ENCODE peak calls at places on chromosomes 6 and 20, in eight cellular contexts. One of them, this sample, is unnamed.

GRCh38 chr6:94389218-94389617 is 969.9 kb upstream of the EPHA7 start:
- DNase-seq in fibroblast of mammary gland: no peak
- DNase-seq in Panc1: no peak
- DNase-seq in nephron progenitor cell: no peak
- DNase-seq in adrenal gland: no peak
- DNase-seq in uterus: no peak
- DNase-seq in Peyer's patch: no peak
- DNase-seq in HFF-Myc: no peak
- DNase-seq in this sample: no peak

GRCh38 chr6:141403103-141403502 is 729.6 kb upstream of the GJE1 start:
- DNase-seq in fibroblast of mammary gland: no peak
- DNase-seq in uterus: no peak
- DNase-seq in Panc1: no peak
- DNase-seq in adrenal gland: no peak
- DNase-seq in HFF-Myc: no peak
- DNase-seq in Peyer's patch: no peak
- DNase-seq in nephron progenitor cell: no peak
- DNase-seq in this sample: no peak

GRCh38 chr20:51497542-51498467 is 44.7 kb downstream of the NFATC2 start:
- DNase-seq in uterus: peak
- DNase-seq in Peyer's patch: peak
- DNase-seq in adrenal gland: peak
- DNase-seq in HFF-Myc: no peak
- DNase-seq in Panc1: no peak
- DNase-seq in fibroblast of mammary gland: no peak
- DNase-seq in nephron progenitor cell: no peak
- DNase-seq in this sample: no peak

GRCh38 chr20:40293740-40294139 is 395.3 kb downstream of the MAFB start:
- DNase-seq in uterus: peak
- DNase-seq in Panc1: no peak
- DNase-seq in nephron progenitor cell: no peak
- DNase-seq in adrenal gland: no peak
- DNase-seq in HFF-Myc: no peak
- DNase-seq in fibroblast of mammary gland: peak
- DNase-seq in Peyer's patch: no peak
- DNase-seq in this sample: no peak

GRCh38 chr6:135935951-135936601 is 84.6 kb downstream of the PDE7B start:
- DNase-seq in nephron progenitor cell: no peak
- DNase-seq in fibroblast of mammary gland: peak
- DNase-seq in Panc1: peak
- DNase-seq in Peyer's patch: no peak
- DNase-seq in HFF-Myc: peak
- DNase-seq in uterus: no peak
- DNase-seq in adrenal gland: no peak
- DNase-seq in this sample: no peak

GRCh38 chr20:61112515-61112914 is 139.5 kb upstream of the CDH4 start:
- DNase-seq in Peyer's patch: no peak
- DNase-seq in fibroblast of mammary gland: no peak
- DNase-seq in uterus: no peak
- DNase-seq in nephron progenitor cell: no peak
- DNase-seq in Panc1: no peak
- DNase-seq in HFF-Myc: no peak
- DNase-seq in adrenal gland: no peak
- DNase-seq in this sample: no peak

GRCh38 chr20:38999965-39000910 is 38.1 kb downstream of the DHX35 start:
- DNase-seq in nephron progenitor cell: no peak
- DNase-seq in HFF-Myc: no peak
- DNase-seq in Panc1: no peak
- DNase-seq in fibroblast of mammary gland: no peak
- DNase-seq in adrenal gland: no peak
- DNase-seq in Peyer's patch: no peak
- DNase-seq in uterus: no peak
- DNase-seq in this sample: no peak

GRCh38 chr6:144877118-144877517 is 592.0 kb downstream of the UTRN start:
- DNase-seq in HFF-Myc: no peak
- DNase-seq in Panc1: no peak
- DNase-seq in uterus: no peak
- DNase-seq in Peyer's patch: no peak
- DNase-seq in fibroblast of mammary gland: no peak
- DNase-seq in adrenal gland: no peak
- DNase-seq in nephron progenitor cell: no peak
- DNase-seq in this sample: no peak

GRCh38 chr6:26122402-26122792 is 35.2 kb downstream of the HFE start:
- DNase-seq in uterus: no peak
- DNase-seq in adrenal gland: peak
- DNase-seq in nephron progenitor cell: no peak
- DNase-seq in HFF-Myc: no peak
- DNase-seq in Peyer's patch: no peak
- DNase-seq in fibroblast of mammary gland: no peak
- DNase-seq in Panc1: no peak
- DNase-seq in this sample: no peak

GRCh38 chr6:158516098-158516497 is 43.8 kb upstream of the TMEM181 start:
- DNase-seq in HFF-Myc: no peak
- DNase-seq in Panc1: no peak
- DNase-seq in nephron progenitor cell: no peak
- DNase-seq in uterus: no peak
- DNase-seq in adrenal gland: no peak
- DNase-seq in Peyer's patch: no peak
- DNase-seq in fibroblast of mammary gland: no peak
- DNase-seq in this sample: no peak

GRCh38 chr20:59242714-59243626 is 57.4 kb upstream of the EDN3 start:
- DNase-seq in nephron progenitor cell: no peak
- DNase-seq in adrenal gland: no peak
- DNase-seq in HFF-Myc: no peak
- DNase-seq in Panc1: no peak
- DNase-seq in uterus: no peak
- DNase-seq in Peyer's patch: no peak
- DNase-seq in fibroblast of mammary gland: no peak
- DNase-seq in this sample: no peak

GRCh38 chr6:95248501-95248900 is 328.8 kb upstream of the MANEA start:
- DNase-seq in uterus: no peak
- DNase-seq in nephron progenitor cell: no peak
- DNase-seq in Peyer's patch: no peak
- DNase-seq in HFF-Myc: no peak
- DNase-seq in fibroblast of mammary gland: no peak
- DNase-seq in adrenal gland: no peak
- DNase-seq in Panc1: no peak
- DNase-seq in this sample: no peak

GRCh38 chr6:42263165-42263852 is 45.6 kb upstream of the MRPS10 start:
- DNase-seq in Peyer's patch: no peak
- DNase-seq in nephron progenitor cell: peak
- DNase-seq in uterus: no peak
- DNase-seq in Panc1: no peak
- DNase-seq in HFF-Myc: no peak
- DNase-seq in adrenal gland: no peak
- DNase-seq in fibroblast of mammary gland: no peak
- DNase-seq in this sample: no peak

GRCh38 chr6:24664049-24664987 is 2.4 kb downstream of the TDP2 start:
- DNase-seq in Panc1: no peak
- DNase-seq in Peyer's patch: no peak
- DNase-seq in adrenal gland: no peak
- DNase-seq in HFF-Myc: no peak
- DNase-seq in fibroblast of mammary gland: no peak
- DNase-seq in uterus: no peak
- DNase-seq in nephron progenitor cell: no peak
- DNase-seq in this sample: no peak

GRCh38 chr6:31907158-31907813 is 5.4 kb upstream of the ZBTB12 start:
- DNase-seq in nephron progenitor cell: no peak
- DNase-seq in Peyer's patch: no peak
- DNase-seq in uterus: peak
- DNase-seq in Panc1: no peak
- DNase-seq in adrenal gland: peak
- DNase-seq in HFF-Myc: no peak
- DNase-seq in fibroblast of mammary gland: peak
- DNase-seq in this sample: no peak

GRCh38 chr6:44387346-44388134 is at the start of gene CDC5L:
- DNase-seq in nephron progenitor cell: peak
- DNase-seq in adrenal gland: peak
- DNase-seq in uterus: peak
- DNase-seq in fibroblast of mammary gland: peak
- DNase-seq in Panc1: peak
- DNase-seq in HFF-Myc: peak
- DNase-seq in Peyer's patch: peak
- DNase-seq in this sample: peak

GRCh38 chr6:158327216-158327615 is 15.0 kb downstream of the TULP4 start:
- DNase-seq in nephron progenitor cell: no peak
- DNase-seq in Panc1: no peak
- DNase-seq in uterus: no peak
- DNase-seq in adrenal gland: no peak
- DNase-seq in HFF-Myc: no peak
- DNase-seq in fibroblast of mammary gland: no peak
- DNase-seq in Peyer's patch: no peak
- DNase-seq in this sample: no peak

GRCh38 chr20:18702736-18703135 is 110.8 kb upstream of the SCP2D1 start:
- DNase-seq in Panc1: no peak
- DNase-seq in adrenal gland: no peak
- DNase-seq in fibroblast of mammary gland: peak
- DNase-seq in nephron progenitor cell: no peak
- DNase-seq in Peyer's patch: no peak
- DNase-seq in uterus: no peak
- DNase-seq in HFF-Myc: no peak
- DNase-seq in this sample: no peak

GRCh38 chr20:728022-728944 is 40.0 kb downstream of the SLC52A3 start:
- DNase-seq in Peyer's patch: no peak
- DNase-seq in adrenal gland: peak
- DNase-seq in HFF-Myc: no peak
- DNase-seq in Panc1: peak
- DNase-seq in uterus: no peak
- DNase-seq in fibroblast of mammary gland: peak
- DNase-seq in nephron progenitor cell: peak
- DNase-seq in this sample: peak

GRCh38 chr6:48087448-48087847 is 23.5 kb downstream of the PTCHD4 start:
- DNase-seq in adrenal gland: no peak
- DNase-seq in nephron progenitor cell: no peak
- DNase-seq in Panc1: peak
- DNase-seq in uterus: no peak
- DNase-seq in HFF-Myc: no peak
- DNase-seq in fibroblast of mammary gland: peak
- DNase-seq in Peyer's patch: no peak
- DNase-seq in this sample: no peak
- TF ChIP-seq CTCF in adrenal gland: peak
- TF ChIP-seq CTCF in nephron progenitor cell: no peak
- TF ChIP-seq CTCF in Panc1: peak
- TF ChIP-seq CTCF in uterus: no peak
- TF ChIP-seq CTCF in HFF-Myc: no peak
- TF ChIP-seq CTCF in fibroblast of mammary gland: peak
- TF ChIP-seq CTCF in Peyer's patch: no peak
- TF ChIP-seq CTCF in this sample: no peak

DNA sequence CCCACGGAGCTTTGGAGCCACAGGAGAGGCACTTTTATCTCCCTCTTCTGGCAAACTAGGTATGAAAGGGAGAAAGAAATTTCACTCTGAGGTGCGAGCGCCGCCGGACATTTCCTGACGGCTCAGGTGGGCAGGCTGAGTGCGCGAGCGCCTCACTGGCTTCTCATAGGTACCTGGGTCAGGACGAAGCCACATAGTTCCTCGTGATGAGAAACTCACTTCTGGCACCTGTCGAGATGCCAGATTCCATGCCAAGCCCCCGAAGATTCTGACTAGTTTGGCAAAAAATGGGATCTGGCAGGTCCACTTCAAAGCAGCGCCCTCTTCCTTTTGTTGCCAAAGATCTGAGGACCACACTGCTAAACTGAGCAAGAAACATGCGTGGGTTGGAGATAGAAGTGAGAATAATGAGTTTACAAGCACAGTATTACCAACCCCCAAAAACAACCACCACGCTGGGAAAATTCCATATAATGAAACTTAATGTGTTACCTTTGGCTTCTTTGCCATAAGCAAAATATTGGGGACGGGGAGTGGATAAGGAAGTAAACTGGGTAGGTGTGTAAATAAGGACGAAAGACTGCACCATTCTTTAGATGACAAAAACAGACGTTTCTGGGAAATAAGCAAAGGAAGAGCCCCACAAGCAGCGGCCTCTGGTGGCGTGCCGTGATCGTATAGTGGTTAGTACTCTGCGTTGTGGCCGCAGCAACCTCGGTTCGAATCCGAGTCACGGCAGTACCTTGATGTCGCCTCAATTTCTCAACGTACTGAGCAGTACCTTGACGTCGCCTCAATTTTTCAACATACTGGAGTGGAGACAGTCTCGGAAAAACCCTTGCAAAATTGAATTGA is 89.8 kb upstream of the PRSS16 start:
- DNase-seq in Peyer's patch: peak
- DNase-seq in Panc1: peak
- DNase-seq in uterus: peak
- DNase-seq in nephron progenitor cell: peak
- DNase-seq in fibroblast of mammary gland: peak
- DNase-seq in adrenal gland: peak
- DNase-seq in HFF-Myc: peak
- DNase-seq in this sample: peak
- TF ChIP-seq CTCF in Peyer's patch: peak
- TF ChIP-seq CTCF in Panc1: peak
- TF ChIP-seq CTCF in uterus: peak
- TF ChIP-seq CTCF in nephron progenitor cell: peak
- TF ChIP-seq CTCF in fibroblast of mammary gland: peak
- TF ChIP-seq CTCF in adrenal gland: peak
- TF ChIP-seq CTCF in HFF-Myc: peak
- TF ChIP-seq CTCF in this sample: no peak

GRCh38 chr6:73308712-73309533 is 45.2 kb downstream of the DPPA5 start:
- DNase-seq in fibroblast of mammary gland: peak
- DNase-seq in Panc1: peak
- DNase-seq in Peyer's patch: no peak
- DNase-seq in HFF-Myc: no peak
- DNase-seq in uterus: no peak
- DNase-seq in adrenal gland: no peak
- DNase-seq in nephron progenitor cell: peak
- DNase-seq in this sample: no peak
- TF ChIP-seq CTCF in fibroblast of mammary gland: peak
- TF ChIP-seq CTCF in Panc1: no peak
- TF ChIP-seq CTCF in Peyer's patch: no peak
- TF ChIP-seq CTCF in HFF-Myc: peak
- TF ChIP-seq CTCF in uterus: no peak
- TF ChIP-seq CTCF in adrenal gland: no peak
- TF ChIP-seq CTCF in nephron progenitor cell: no peak
- TF ChIP-seq CTCF in this sample: no peak

DNA sequence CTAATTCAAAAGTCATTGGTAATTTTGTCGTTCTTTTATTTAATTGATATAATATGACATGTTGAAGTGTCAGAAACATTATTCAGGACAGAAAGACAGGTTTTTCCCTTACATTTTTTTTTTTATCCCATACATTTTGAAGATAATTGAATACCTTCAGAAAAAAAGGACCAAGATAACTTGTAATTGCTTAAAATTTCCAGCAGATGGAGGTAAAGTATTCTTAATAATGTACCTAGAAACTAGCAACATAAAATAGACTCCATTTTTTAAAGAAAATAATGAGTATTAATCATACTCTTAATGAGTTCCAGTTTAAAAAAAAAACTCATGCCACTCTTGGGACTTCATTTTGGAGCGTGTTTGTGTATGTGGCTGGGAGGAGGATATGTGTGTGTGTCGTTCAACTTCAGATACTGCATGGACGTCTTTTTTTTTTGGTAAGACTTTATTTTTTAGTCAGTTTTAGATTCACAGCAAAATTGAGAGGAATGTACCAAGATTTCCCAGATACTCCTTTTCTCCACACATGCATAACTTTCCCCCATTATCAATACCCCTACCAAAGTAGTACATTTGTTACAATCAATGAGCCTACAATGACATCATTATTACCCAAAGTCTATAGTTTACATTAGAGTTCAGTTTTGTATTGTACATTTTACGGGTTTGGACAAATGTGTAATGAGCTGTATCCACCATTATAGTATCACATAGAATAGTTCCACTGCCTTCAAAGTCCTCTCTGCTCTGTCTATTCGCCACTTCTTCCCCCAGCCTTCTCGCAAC is 79.4 kb downstream of the ROS1 start:
- DNase-seq in Peyer's patch: no peak
- DNase-seq in nephron progenitor cell: no peak
- DNase-seq in adrenal gland: no peak
- DNase-seq in Panc1: no peak
- DNase-seq in fibroblast of mammary gland: peak
- DNase-seq in HFF-Myc: no peak
- DNase-seq in uterus: no peak
- DNase-seq in this sample: no peak
- TF ChIP-seq CTCF in Peyer's patch: peak
- TF ChIP-seq CTCF in nephron progenitor cell: peak
- TF ChIP-seq CTCF in adrenal gland: peak
- TF ChIP-seq CTCF in Panc1: peak
- TF ChIP-seq CTCF in fibroblast of mammary gland: peak
- TF ChIP-seq CTCF in HFF-Myc: no peak
- TF ChIP-seq CTCF in uterus: no peak
- TF ChIP-seq CTCF in this sample: peak

This sample was measured in mesothelial cell of epicardium.